ENCODE peak calls at places on chromosomes 11 and 22, in six cellular contexts. G is COR-L47; I is sigmoid colon; T is CD14-positive monocyte; V is activated CD4-positive, CD25-positive, alpha-beta regulatory T cell treated with anti-CD3 and anti-CD28 coated beads, Interleukin-2, amount 50 U/mL, for 72 hours; L is NCI-H2081. F is an unnamed sample.

GRCh38 chr11:11533751-11534150 is 88.1 kb downstream of the GALNT18 start:
- DNase-seq in G (peak; percentile 50), I (no peak), T (no peak), V (no peak), L (peak; percentile 3), F (no peak)

GRCh38 chr11:22479986-22480740 is 142.0 kb downstream of the SLC17A6 start:
- DNase-seq in G (no peak), I (no peak), T (no peak), V (no peak), L (no peak), F (no peak)

GRCh38 chr11:2912038-2912410 is 17.2 kb downstream of the PHLDA2 start:
- DNase-seq in G (no peak), I (no peak), T (no peak), V (no peak), L (no peak), F (no peak)

GRCh38 chr22:22171357-22172218 is 73.0 kb upstream of the VPREB1 start:
- DNase-seq in G (no peak), I (no peak), T (no peak), V (no peak), L (no peak), F (no peak)

GRCh38 chr11:69348414-69349235 is 54.7 kb downstream of the MYEOV start:
- DNase-seq in G (no peak), I (no peak), T (no peak), V (no peak), L (no peak), F (no peak)

GRCh38 chr22:28810839-28811491 is 10.6 kb upstream of the XBP1 start:
- DNase-seq in G (no peak), I (no peak), T (no peak), V (no peak), L (no peak), F (no peak)

GRCh38 chr11:97269527-97269926 is 879.7 kb downstream of the JRKL start:
- DNase-seq in G (peak; percentile 29), I (no peak), T (no peak), V (no peak), L (peak; percentile 64), F (no peak)

GRCh38 chr11:100874203-100874602 is 187.1 kb downstream of the ARHGAP42 start:
- DNase-seq in G (peak; percentile 18), I (no peak), T (no peak), V (no peak), L (no peak), F (no peak)

GRCh38 chr11:4606231-4607015 is 1.6 kb downstream of the TRIM68 start:
- DNase-seq in G (no peak), I (no peak), T (no peak), V (no peak), L (no peak), F (no peak)

GRCh38 chr11:10899542-10899830 is 41.6 kb upstream of the ZBED5 start:
- DNase-seq in G (no peak), I (peak; percentile 85), T (peak; percentile 71), V (no peak), L (no peak), F (peak; percentile 98)